ENCODE peak calls at places on chromosomes 1 and 21, in five cellular contexts. T is CD4-positive, alpha-beta memory T cell; Q is PC-3; L is tibial artery; J is prostate gland. O is an unnamed sample.

GRCh38 chr1:117970251-117970650 is 40.7 kb downstream of the WDR3 start:
- DNase-seq in Q (no peak), T (no peak), L (no peak), J (no peak), O (no peak)

GRCh38 chr1:16073490-16074104 is at the start of gene FAM131C:
- DNase-seq in Q (peak; percentile 54), L (no peak), J (no peak), T (peak; percentile 40), O (no peak)

GRCh38 chr21:43771199-43771675 is 4.9 kb downstream of the CSTB start:
- DNase-seq in L (no peak), Q (no peak), J (no peak), T (no peak), O (no peak)

GRCh38 chr1:190244406-190244805 is 233.3 kb downstream of the BRINP3 start:
- DNase-seq in T (no peak), J (no peak), Q (no peak), L (no peak), O (no peak)

GRCh38 chr1:56625823-56626222 is 19.3 kb upstream of the PRKAA2 start:
- DNase-seq in L (no peak), J (no peak), T (no peak), Q (no peak), O (no peak)

GRCh38 chr21:45088116-45088515 is 13.7 kb downstream of the ADARB1 start:
- DNase-seq in L (no peak), T (no peak), J (no peak), Q (no peak), O (no peak)

GRCh38 chr1:46467183-46467504 is 22.5 kb upstream of the DMBX1 start:
- DNase-seq in L (no peak), Q (no peak), J (no peak), T (no peak), O (no peak)

GRCh38 chr1:234114648-234115307 is 210.3 kb downstream of the SLC35F3 start:
- DNase-seq in L (peak; percentile 33), T (peak; percentile 32), J (peak; percentile 19), Q (peak; percentile 85), O (no peak)

GRCh38 chr1:33903210-33903589 is 39.3 kb downstream of the HMGB4 start:
- DNase-seq in L (no peak), T (no peak), J (no peak), Q (no peak), O (peak; percentile 24)

GRCh38 chr1:62722796-62723195 is 34.6 kb upstream of the DOCK7 start:
- DNase-seq in L (no peak), J (no peak), Q (no peak), T (no peak), O (no peak)

GRCh38 chr1:56095924-56096655 is 483.3 kb downstream of the PLPP3 start:
- DNase-seq in Q (no peak), L (peak; percentile 42), T (no peak), J (no peak), O (no peak)

GRCh38 chr1:84412316-84412942 is 14.1 kb downstream of the DNASE2B start:
- DNase-seq in L (no peak), Q (no peak), J (no peak), T (no peak), O (no peak)

GRCh38 chr1:45326627-45327591 is at the start of gene HPDL:
- DNase-seq in J (peak; percentile 46), T (peak; percentile 33), Q (no peak), L (no peak), O (no peak)

GRCh38 chr1:32702599-32703478 is at the start of gene SYNC:
- DNase-seq in J (no peak), L (peak; percentile 57), T (no peak), Q (peak; percentile 61), O (no peak)

GRCh38 chr1:78091215-78091813 is 45.5 kb downstream of the GIPC2 start:
- DNase-seq in Q (no peak), L (no peak), T (no peak), J (no peak), O (no peak)

GRCh38 chr1:186620951-186621350 is 59.3 kb downstream of the PTGS2 start:
- DNase-seq in L (no peak), J (no peak), T (no peak), Q (peak; percentile 27), O (peak; percentile 6)

GRCh38 chr1:14970115-14970798 is 183.3 kb upstream of the TMEM51 start:
- DNase-seq in Q (peak; percentile 70), T (no peak), J (no peak), L (peak; percentile 79), O (peak; percentile 57)

GRCh38 chr21:38165466-38166213 is 91.2 kb upstream of the KCNJ15 start:
- DNase-seq in T (no peak), J (no peak), L (no peak), Q (no peak), O (no peak)

GRCh38 chr1:206606867-206607266 is 5.4 kb downstream of the EIF2D start:
- DNase-seq in L (no peak), J (no peak), Q (peak; percentile 84), T (peak; percentile 11), O (no peak)

GRCh38 chr1:232271991-232272589 is 357.8 kb downstream of the SIPA1L2 start:
- DNase-seq in L (no peak), Q (no peak), J (no peak), T (no peak), O (no peak)

GRCh38 chr1:108643492-108644333 is 17.2 kb downstream of the HENMT1 start:
- DNase-seq in T (peak; percentile 69), J (peak; percentile 57), Q (peak; percentile 75), L (peak; percentile 54), O (no peak)

GRCh38 chr1:58773406-58773840 is 10.4 kb downstream of the JUN start:
- DNase-seq in Q (peak; percentile 63), T (no peak), J (peak; percentile 74), L (peak; percentile 81), O (no peak)

GRCh38 chr1:31318146-31318545 is 21.3 kb downstream of the ZCCHC17 start:
- DNase-seq in Q (no peak), T (no peak), L (no peak), J (no peak), O (no peak)

GRCh38 chr1:167630568-167631385 is 745 bp downstream of the RCSD1 start:
- DNase-seq in L (no peak), J (no peak), Q (no peak), T (peak; percentile 46), O (no peak)
- H3K27ac ChIP-seq in L (peak overlapping the region; percentile 43), J (peak overlapping the region; percentile 41), Q (no peak overlapping the region), T (peak overlapping the region; percentile 90), O (no peak overlapping the region)

GRCh38 chr1:9278585-9279153 is 14.0 kb upstream of the SPSB1 start:
- DNase-seq in Q (no peak), L (no peak), T (no peak), J (no peak), O (no peak)
- H3K27ac ChIP-seq in Q (no peak overlapping the region), L (peak overlapping the region; percentile 58), T (no peak overlapping the region), J (no peak overlapping the region), O (no peak overlapping the region)

GRCh38 chr1:201740609-201741231 is 88.2 kb upstream of the IPO9 start:
- DNase-seq in L (no peak), J (no peak), Q (no peak), T (no peak), O (no peak)
- H3K27ac ChIP-seq in L (peak overlapping the region; percentile 91), J (peak overlapping the region; percentile 64), Q (no peak overlapping the region), T (no peak overlapping the region), O (peak overlapping the region; percentile 53)

GRCh38 chr1:175129997-175130648 is 62.5 kb downstream of the KIAA0040 start:
- DNase-seq in J (no peak), T (no peak), L (no peak), Q (peak; percentile 17), O (no peak)
- H3K27ac ChIP-seq in J (no peak overlapping the region), T (no peak overlapping the region), L (no peak overlapping the region), Q (no peak overlapping the region), O (no peak overlapping the region)

GRCh38 chr1:21249940-21250493 is 40.2 kb downstream of the ECE1 start:
- DNase-seq in L (no peak), Q (no peak), J (no peak), T (no peak), O (no peak)
- H3K27ac ChIP-seq in L (no peak overlapping the region), Q (peak overlapping the region; percentile 99), J (no peak overlapping the region), T (no peak overlapping the region), O (no peak overlapping the region)

DNA sequence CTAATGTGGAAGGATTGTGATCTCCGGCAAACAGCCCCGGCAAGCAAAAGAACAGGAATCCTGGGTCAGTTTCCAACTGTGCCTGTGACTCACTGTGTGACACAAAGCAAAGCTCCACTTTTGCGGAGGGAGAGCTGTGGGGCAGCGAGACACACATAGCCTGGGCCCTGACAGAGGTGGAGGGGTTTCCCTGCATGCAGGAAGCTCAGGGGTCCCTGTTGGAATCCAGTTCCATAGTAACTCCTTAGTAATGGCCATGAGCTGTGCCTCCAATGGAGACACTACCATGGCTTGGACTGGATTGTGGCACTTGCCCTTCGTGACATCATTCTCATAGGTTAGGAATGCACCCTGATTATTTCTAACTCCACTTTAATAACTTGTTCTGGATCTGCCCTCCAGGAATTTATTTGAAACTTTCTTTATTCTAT is 47.0 kb upstream of the ATF3 start:
- DNase-seq in T (no peak), J (no peak), Q (peak; percentile 96), L (peak; percentile 47), O (no peak)
- H3K27ac ChIP-seq in T (no peak overlapping the region), J (peak overlapping the region; percentile 17), Q (peak overlapping the region; percentile 63), L (peak overlapping the region; percentile 96), O (peak overlapping the region; percentile 10)

GRCh38 chr21:34133392-34133791 is 60.0 kb downstream of the MRPS6 start:
- DNase-seq in T (no peak), L (no peak), J (no peak), Q (no peak), O (no peak)
- H3K27ac ChIP-seq in T (no peak overlapping the region), L (peak overlapping the region; percentile 77), J (no peak overlapping the region), Q (no peak overlapping the region), O (no peak overlapping the region)

DNA sequence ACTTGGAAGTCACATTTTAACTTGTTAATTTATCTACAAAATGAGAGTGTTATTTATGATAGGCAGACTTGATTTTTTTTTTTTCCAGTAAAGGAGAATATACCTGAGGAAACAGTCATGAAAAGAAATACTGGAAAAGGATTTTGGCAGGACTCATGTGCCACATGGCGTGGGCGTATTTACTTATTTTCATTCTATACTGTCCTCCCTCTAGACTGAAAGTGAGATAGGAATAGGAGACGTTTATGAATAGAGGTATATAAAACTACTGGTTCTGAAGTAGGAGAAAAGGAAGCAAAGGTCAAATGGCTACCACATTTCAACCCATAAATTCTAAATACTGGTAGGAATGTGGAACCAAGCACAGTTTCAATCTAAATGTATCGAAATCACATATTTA is 94.8 kb upstream of the MPC2 start:
- DNase-seq in J (no peak), T (no peak), Q (no peak), L (no peak), O (no peak)
- H3K27ac ChIP-seq in J (no peak overlapping the region), T (no peak overlapping the region), Q (no peak overlapping the region), L (no peak overlapping the region), O (no peak overlapping the region)

DNA sequence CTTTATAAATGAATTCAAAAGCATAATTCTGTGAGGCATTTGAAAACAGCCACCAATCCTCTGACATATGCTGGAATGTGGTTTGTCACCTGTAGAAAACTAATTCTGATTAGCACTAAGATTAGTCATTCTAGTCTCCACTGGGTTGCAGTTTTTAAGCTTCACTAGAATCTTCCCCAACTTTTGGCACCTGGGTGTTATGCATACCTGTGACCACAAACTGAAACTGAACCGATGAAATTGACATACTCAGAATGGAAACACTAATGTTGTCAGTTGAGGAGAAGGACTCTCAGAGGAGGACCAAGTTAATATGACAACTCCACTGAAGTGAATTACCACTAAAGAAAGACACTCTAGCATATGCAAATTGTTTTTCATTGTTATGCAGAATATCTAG is 285.8 kb upstream of the NEGR1 start:
- DNase-seq in T (no peak), Q (no peak), L (no peak), J (no peak), O (no peak)
- H3K27ac ChIP-seq in T (no peak overlapping the region), Q (no peak overlapping the region), L (no peak overlapping the region), J (no peak overlapping the region), O (no peak overlapping the region)

GRCh38 chr1:47568763-47569162 is 130.9 kb downstream of the FOXD2 start:
- DNase-seq in Q (no peak), L (no peak), J (no peak), T (no peak), O (no peak)
- H3K27ac ChIP-seq in Q (no peak overlapping the region), L (peak overlapping the region; percentile 49), J (no peak overlapping the region), T (no peak overlapping the region), O (no peak overlapping the region)

O was measured in epithelial cell of prostate.